ENCODE peak calls at places on chromosomes 5 and 9, in four cellular contexts. F is A549, S is K562, U is GM12878. C is an unnamed sample.

GRCh38 chr9:88936668-88937067 is 54.6 kb upstream of the S1PR3 start:
- DNase-seq in F (no peak), S (no peak), U (no peak), C (peak; percentile 7)

GRCh38 chr5:122492675-122493074 is 180.6 kb downstream of the SNCAIP start:
- DNase-seq in F (no peak), S (no peak), U (no peak), C (no peak)

GRCh38 chr9:68872026-68872501 is 141.8 kb downstream of the PRKACG start:
- DNase-seq in F (no peak), S (no peak), U (no peak), C (no peak)

GRCh38 chr9:28135571-28135970 is 562.3 kb upstream of the C9orf72 start:
- DNase-seq in F (no peak), S (no peak), U (no peak), C (no peak)

GRCh38 chr5:80437326-80437725 is 29.5 kb downstream of the ZFYVE16 start:
- DNase-seq in F (no peak), S (no peak), U (no peak), C (no peak)

GRCh38 chr9:76394896-76395244 is 644 bp upstream of the RFK start:
- DNase-seq in F (peak; percentile 74), S (peak; percentile 50), U (peak; percentile 23), C (no peak)

GRCh38 chr5:125486634-125487033 is 740.2 kb upstream of the ZNF608 start:
- DNase-seq in F (no peak), S (no peak), U (no peak), C (peak; percentile 53)

GRCh38 chr9:127158995-127159801 is 36.8 kb upstream of the ANGPTL2 start:
- DNase-seq in F (peak; percentile 19), S (no peak), U (no peak), C (peak; percentile 92)

GRCh38 chr5:83475540-83476469 is 4.3 kb downstream of the VCAN start:
- DNase-seq in F (no peak), S (no peak), U (no peak), C (peak; percentile 92)

GRCh38 chr5:1312206-1312605 is 17.3 kb upstream of the TERT start:
- DNase-seq in F (no peak), S (no peak), U (no peak), C (no peak)

GRCh38 chr5:43063731-43064171 is 23.6 kb upstream of the ANXA2R start:
- DNase-seq in F (no peak), S (no peak), U (no peak), C (no peak)

GRCh38 chr5:61409568-61409967 is 77.5 kb downstream of the ZSWIM6 start:
- DNase-seq in F (peak; percentile 77), S (peak; percentile 31), U (no peak), C (peak; percentile 96)

GRCh38 chr9:78235771-78236510 is at the start of gene CEP78:
- DNase-seq in F (peak; percentile 94), S (peak; percentile 82), U (peak; percentile 68), C (peak; percentile 92)

GRCh38 chr5:159913048-159913447 is 3.2 kb upstream of the ADRA1B start:
- DNase-seq in F (peak; percentile 70), S (no peak), U (no peak), C (peak; percentile 76)

GRCh38 chr5:102866315-102866693 is 111.2 kb downstream of the PAM start:
- DNase-seq in F (no peak), S (no peak), U (no peak), C (peak; percentile 16)

GRCh38 chr5:173629628-173630027 is 13.2 kb upstream of the BOD1 start:
- DNase-seq in F (peak; percentile 43), S (peak; percentile 63), U (no peak), C (no peak)

GRCh38 chr5:143037071-143037470 is 266.9 kb downstream of the ARHGAP26 start:
- DNase-seq in F (no peak), S (no peak), U (no peak), C (no peak)

GRCh38 chr9:127543973-127544533 is 68.0 kb upstream of the STXBP1 start:
- DNase-seq in F (no peak), S (no peak), U (no peak), C (no peak)

GRCh38 chr5:10469253-10470030 is 27.8 kb downstream of the ROPN1L start:
- DNase-seq in F (no peak), S (no peak), U (no peak), C (peak; percentile 43)

GRCh38 chr9:78609471-78609870 is 312.5 kb downstream of the PSAT1 start:
- DNase-seq in F (no peak), S (no peak), U (no peak), C (no peak)

GRCh38 chr9:76336027-76336426 is 58.2 kb downstream of the RFK start:
- DNase-seq in F (no peak), S (no peak), U (no peak), C (no peak)

DNA sequence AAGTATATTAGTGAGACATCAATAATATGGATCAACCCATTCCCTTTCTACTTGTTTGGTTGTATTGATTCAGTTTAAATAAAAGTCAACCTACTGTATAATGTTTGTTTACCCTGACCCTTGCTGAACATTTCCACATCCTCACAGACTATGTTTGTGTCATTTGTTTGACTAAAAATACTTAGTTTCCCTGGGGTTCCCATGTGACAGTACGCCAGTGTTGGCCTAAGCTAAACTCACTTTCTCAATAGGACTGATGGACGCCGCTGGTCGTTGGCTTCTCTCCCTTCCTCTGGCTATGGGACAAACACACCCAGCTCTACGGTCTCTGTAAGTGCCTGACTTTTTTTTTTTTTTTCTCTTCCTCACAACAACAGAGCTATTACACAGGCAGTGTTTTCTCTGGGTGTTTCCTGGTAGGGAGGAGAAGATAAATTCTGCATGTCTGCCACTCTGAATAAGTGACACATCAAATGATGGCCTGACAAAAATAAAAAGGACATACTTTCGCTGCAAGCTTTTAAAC is 101.2 kb downstream of the CD180 start:
- DNase-seq in F (no peak), S (no peak), U (no peak), C (peak; percentile 33)
- TF ChIP-seq ELK1 in F (no peak), S (no peak), U (no peak), C (no peak)

DNA sequence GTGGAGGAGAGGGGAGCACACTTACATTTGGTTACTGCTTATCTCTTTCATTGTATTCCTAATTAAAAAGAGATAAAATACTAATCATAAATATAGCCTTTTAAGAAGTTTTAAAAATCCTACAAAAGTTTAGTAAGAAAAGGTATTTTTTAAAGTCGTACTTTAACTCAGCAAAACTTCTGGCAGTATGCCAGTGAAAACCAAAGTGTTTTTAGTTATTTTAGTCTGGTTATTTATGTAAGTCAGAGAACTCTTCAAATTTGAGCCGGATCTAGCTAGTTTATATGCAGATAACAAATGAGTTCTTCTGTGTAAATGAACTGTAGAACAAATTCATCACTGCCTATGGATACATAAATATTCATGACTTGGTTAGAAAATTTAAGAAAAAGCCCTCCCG is 36.5 kb upstream of the ANKDD1B start:
- DNase-seq in F (no peak), S (no peak), U (no peak), C (peak; percentile 18)
- TF ChIP-seq ELK1 in F (no peak), S (no peak), U (no peak), C (no peak)

GRCh38 chr5:97127727-97128126 is 14.7 kb downstream of the LIX1 start:
- DNase-seq in F (no peak), S (no peak), U (no peak), C (no peak)
- TF ChIP-seq ELK1 in F (no peak), S (no peak), U (no peak), C (no peak)

GRCh38 chr9:108618906-108619550 is 236.8 kb downstream of the ACTL7B start:
- DNase-seq in F (no peak), S (no peak), U (no peak), C (no peak)
- TF ChIP-seq ELK1 in F (no peak), S (no peak), U (no peak), C (no peak)

DNA sequence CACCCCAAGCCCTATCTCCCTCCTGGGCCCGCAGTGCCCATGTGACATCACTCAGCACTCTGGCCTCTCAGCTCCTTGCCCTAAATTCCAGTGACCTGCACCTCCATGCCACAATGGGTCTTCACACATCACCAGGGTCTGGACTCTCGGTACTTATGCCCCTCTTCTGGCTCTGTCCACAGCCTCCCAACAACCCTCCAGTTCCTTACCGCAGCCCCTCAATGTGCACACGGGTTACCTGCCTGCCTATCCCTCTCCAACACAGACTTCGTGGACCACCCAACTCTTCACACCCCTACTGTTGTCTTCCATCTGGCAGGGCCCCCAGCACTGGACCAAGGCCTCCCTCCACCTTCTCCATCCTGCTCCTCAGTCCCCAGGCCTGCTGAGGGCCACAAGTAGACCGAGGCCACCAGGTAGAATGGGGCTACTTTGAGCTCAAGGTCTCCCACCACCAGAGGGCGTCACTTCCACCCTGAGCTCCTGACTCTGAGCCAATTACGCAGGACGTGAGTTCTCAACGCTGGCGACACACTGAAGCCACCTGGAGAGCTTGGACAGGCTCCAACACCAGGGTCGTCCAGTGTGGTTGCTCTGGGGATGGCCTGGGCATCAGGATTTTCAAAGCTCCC is 172.1 kb downstream of the GABBR2 start:
- DNase-seq in F (no peak), S (peak; percentile 50), U (peak; percentile 4), C (no peak)
- TF ChIP-seq ELK1 in F (no peak), S (no peak), U (no peak), C (no peak)

GRCh38 chr5:112957409-112957808 is 19.2 kb upstream of the DCP2 start:
- DNase-seq in F (no peak), S (no peak), U (no peak), C (no peak)
- TF ChIP-seq ELK1 in F (no peak), S (no peak), U (no peak), C (no peak)